ENCODE peak calls at places on chromosomes 7 and 10, in six cellular contexts. One of them, this sample, is unnamed.

GRCh38 chr10:12051241-12051640 is 8.6 kb upstream of the UPF2 start:
- DNase-seq in cardiac muscle cell: no peak
- DNase-seq in nephron progenitor cell: no peak
- DNase-seq in progenitor cell of endocrine pancreas: no peak
- DNase-seq in transverse colon: no peak
- DNase-seq in dorsolateral prefrontal cortex: no peak
- DNase-seq in this sample: no peak

GRCh38 chr10:132715791-132716680 is 69.9 kb downstream of the NKX6-2 start:
- DNase-seq in nephron progenitor cell: peak; percentile 0
- DNase-seq in cardiac muscle cell: no peak
- DNase-seq in progenitor cell of endocrine pancreas: no peak
- DNase-seq in dorsolateral prefrontal cortex: peak; percentile 49
- DNase-seq in transverse colon: no peak
- DNase-seq in this sample: no peak

GRCh38 chr10:3527144-3527543 is 257.9 kb downstream of the KLF6 start:
- DNase-seq in nephron progenitor cell: no peak
- DNase-seq in cardiac muscle cell: peak; percentile 59
- DNase-seq in dorsolateral prefrontal cortex: no peak
- DNase-seq in transverse colon: no peak
- DNase-seq in progenitor cell of endocrine pancreas: no peak
- DNase-seq in this sample: no peak

GRCh38 chr10:126302831-126303230 is 85.4 kb downstream of the ADAM12 start:
- DNase-seq in nephron progenitor cell: no peak
- DNase-seq in progenitor cell of endocrine pancreas: no peak
- DNase-seq in cardiac muscle cell: peak; percentile 28
- DNase-seq in transverse colon: no peak
- DNase-seq in dorsolateral prefrontal cortex: no peak
- DNase-seq in this sample: no peak

GRCh38 chr7:30594055-30594539 is 581 bp upstream of the GARS1 start:
- DNase-seq in progenitor cell of endocrine pancreas: peak; percentile 27
- DNase-seq in dorsolateral prefrontal cortex: peak; percentile 46
- DNase-seq in cardiac muscle cell: peak; percentile 40
- DNase-seq in nephron progenitor cell: peak; percentile 42
- DNase-seq in transverse colon: peak; percentile 49
- DNase-seq in this sample: no peak

GRCh38 chr7:30817060-30817770 is 46.0 kb downstream of the MINDY4 start:
- DNase-seq in progenitor cell of endocrine pancreas: no peak
- DNase-seq in transverse colon: no peak
- DNase-seq in cardiac muscle cell: no peak
- DNase-seq in dorsolateral prefrontal cortex: no peak
- DNase-seq in nephron progenitor cell: no peak
- DNase-seq in this sample: no peak

GRCh38 chr7:46534593-46535271 is 613.7 kb upstream of the IGFBP3 start:
- DNase-seq in nephron progenitor cell: peak; percentile 23
- DNase-seq in dorsolateral prefrontal cortex: no peak
- DNase-seq in progenitor cell of endocrine pancreas: no peak
- DNase-seq in cardiac muscle cell: peak; percentile 92
- DNase-seq in transverse colon: peak; percentile 33
- DNase-seq in this sample: no peak

GRCh38 chr10:115969591-115969990 is 303.4 kb downstream of the GFRA1 start:
- DNase-seq in transverse colon: no peak
- DNase-seq in dorsolateral prefrontal cortex: no peak
- DNase-seq in cardiac muscle cell: no peak
- DNase-seq in nephron progenitor cell: peak; percentile 13
- DNase-seq in progenitor cell of endocrine pancreas: no peak
- DNase-seq in this sample: no peak

GRCh38 chr10:114266521-114266920 is 27.5 kb downstream of the VWA2 start:
- DNase-seq in dorsolateral prefrontal cortex: no peak
- DNase-seq in transverse colon: peak; percentile 21
- DNase-seq in cardiac muscle cell: peak; percentile 75
- DNase-seq in progenitor cell of endocrine pancreas: no peak
- DNase-seq in nephron progenitor cell: no peak
- DNase-seq in this sample: no peak

GRCh38 chr10:45410489-45410806 is 36.4 kb downstream of the ALOX5 start:
- DNase-seq in cardiac muscle cell: no peak
- DNase-seq in progenitor cell of endocrine pancreas: no peak
- DNase-seq in transverse colon: no peak
- DNase-seq in nephron progenitor cell: no peak
- DNase-seq in dorsolateral prefrontal cortex: no peak
- DNase-seq in this sample: no peak

GRCh38 chr10:22554481-22555182 is 159.7 kb downstream of the PIP4K2A start:
- DNase-seq in dorsolateral prefrontal cortex: peak; percentile 67
- DNase-seq in nephron progenitor cell: peak; percentile 38
- DNase-seq in cardiac muscle cell: peak; percentile 89
- DNase-seq in transverse colon: peak; percentile 28
- DNase-seq in progenitor cell of endocrine pancreas: peak; percentile 31
- DNase-seq in this sample: peak; percentile 35

GRCh38 chr7:41136551-41136950 is 566.3 kb downstream of the INHBA start:
- DNase-seq in progenitor cell of endocrine pancreas: no peak
- DNase-seq in nephron progenitor cell: no peak
- DNase-seq in dorsolateral prefrontal cortex: no peak
- DNase-seq in transverse colon: no peak
- DNase-seq in cardiac muscle cell: no peak
- DNase-seq in this sample: no peak

GRCh38 chr10:132110713-132111112 is 45.0 kb downstream of the JAKMIP3 start:
- DNase-seq in dorsolateral prefrontal cortex: no peak
- DNase-seq in cardiac muscle cell: no peak
- DNase-seq in nephron progenitor cell: no peak
- DNase-seq in transverse colon: no peak
- DNase-seq in progenitor cell of endocrine pancreas: no peak
- DNase-seq in this sample: peak; percentile 26

GRCh38 chr10:93319855-93320254 is 162.3 kb downstream of the MYOF start:
- DNase-seq in progenitor cell of endocrine pancreas: no peak
- DNase-seq in dorsolateral prefrontal cortex: no peak
- DNase-seq in nephron progenitor cell: no peak
- DNase-seq in transverse colon: no peak
- DNase-seq in cardiac muscle cell: no peak
- DNase-seq in this sample: no peak

GRCh38 chr7:135147899-135148721 is at the start of gene TMEM140:
- DNase-seq in progenitor cell of endocrine pancreas: no peak
- DNase-seq in transverse colon: peak; percentile 75
- DNase-seq in dorsolateral prefrontal cortex: no peak
- DNase-seq in cardiac muscle cell: peak; percentile 71
- DNase-seq in nephron progenitor cell: no peak
- DNase-seq in this sample: no peak

GRCh38 chr7:1144269-1144771 is 15.7 kb downstream of the ZFAND2A start:
- DNase-seq in transverse colon: no peak
- DNase-seq in cardiac muscle cell: peak; percentile 8
- DNase-seq in nephron progenitor cell: no peak
- DNase-seq in progenitor cell of endocrine pancreas: no peak
- DNase-seq in dorsolateral prefrontal cortex: no peak
- DNase-seq in this sample: no peak

DNA sequence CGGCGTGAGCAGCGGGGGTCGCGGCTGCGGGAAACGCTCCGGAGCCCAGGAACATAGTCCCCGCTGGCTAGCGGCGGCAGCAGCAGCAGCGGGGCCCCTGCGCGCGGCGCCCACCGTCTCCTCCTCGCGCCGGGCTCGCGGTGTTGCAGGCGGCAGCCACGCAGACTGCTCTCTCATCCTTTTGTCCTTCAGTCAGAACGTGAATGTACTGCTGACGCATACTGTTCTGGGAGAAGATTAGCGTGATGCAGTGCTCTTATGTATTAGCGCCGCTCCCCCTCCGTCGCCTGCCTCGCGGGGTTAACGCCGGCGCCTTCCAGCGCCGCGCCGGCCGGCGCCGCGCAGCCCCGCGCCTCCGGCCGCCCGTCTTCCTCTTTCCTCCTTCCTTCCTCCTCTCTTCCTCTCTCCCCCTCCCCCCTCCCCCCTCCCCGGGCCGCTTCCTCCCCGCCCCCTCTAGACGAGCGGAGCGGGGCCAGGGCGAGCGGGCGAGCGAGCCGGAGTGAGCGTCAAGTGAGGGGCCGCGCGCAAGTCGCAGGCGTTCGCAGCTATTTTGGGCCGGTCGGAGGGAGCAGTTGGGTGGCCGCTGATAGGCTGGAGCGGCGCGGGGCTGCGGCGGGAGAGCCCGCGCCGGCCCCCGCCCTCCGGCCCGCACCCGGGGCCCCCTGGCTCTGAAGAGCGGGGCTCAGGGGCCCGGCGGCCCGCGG is 816 bp upstream of the LRRC4 start:
- DNase-seq in transverse colon: peak; percentile 33
- DNase-seq in dorsolateral prefrontal cortex: peak; percentile 75
- DNase-seq in nephron progenitor cell: peak; percentile 70
- DNase-seq in progenitor cell of endocrine pancreas: peak; percentile 44
- DNase-seq in cardiac muscle cell: peak; percentile 90
- DNase-seq in this sample: no peak
- TF ChIP-seq CTCF in transverse colon: no peak
- TF ChIP-seq CTCF in dorsolateral prefrontal cortex: no peak
- TF ChIP-seq CTCF in nephron progenitor cell: peak; percentile 8
- TF ChIP-seq CTCF in progenitor cell of endocrine pancreas: peak; percentile 37
- TF ChIP-seq CTCF in cardiac muscle cell: peak; percentile 35
- TF ChIP-seq CTCF in this sample: no peak

GRCh38 chr7:27329917-27330316 is 87.3 kb downstream of the EVX1 start:
- DNase-seq in cardiac muscle cell: no peak
- DNase-seq in progenitor cell of endocrine pancreas: no peak
- DNase-seq in nephron progenitor cell: no peak
- DNase-seq in dorsolateral prefrontal cortex: no peak
- DNase-seq in transverse colon: no peak
- DNase-seq in this sample: no peak
- TF ChIP-seq CTCF in cardiac muscle cell: peak; percentile 23
- TF ChIP-seq CTCF in progenitor cell of endocrine pancreas: peak; percentile 12
- TF ChIP-seq CTCF in nephron progenitor cell: peak; percentile 17
- TF ChIP-seq CTCF in dorsolateral prefrontal cortex: no peak
- TF ChIP-seq CTCF in transverse colon: peak; percentile 10
- TF ChIP-seq CTCF in this sample: no peak

GRCh38 chr7:124840435-124840834 is 74.8 kb upstream of the GPR37 start:
- DNase-seq in dorsolateral prefrontal cortex: no peak
- DNase-seq in progenitor cell of endocrine pancreas: no peak
- DNase-seq in transverse colon: no peak
- DNase-seq in nephron progenitor cell: no peak
- DNase-seq in cardiac muscle cell: peak; percentile 7
- DNase-seq in this sample: no peak
- TF ChIP-seq CTCF in dorsolateral prefrontal cortex: peak; percentile 24
- TF ChIP-seq CTCF in progenitor cell of endocrine pancreas: peak; percentile 38
- TF ChIP-seq CTCF in transverse colon: no peak
- TF ChIP-seq CTCF in nephron progenitor cell: no peak
- TF ChIP-seq CTCF in cardiac muscle cell: no peak
- TF ChIP-seq CTCF in this sample: no peak

DNA sequence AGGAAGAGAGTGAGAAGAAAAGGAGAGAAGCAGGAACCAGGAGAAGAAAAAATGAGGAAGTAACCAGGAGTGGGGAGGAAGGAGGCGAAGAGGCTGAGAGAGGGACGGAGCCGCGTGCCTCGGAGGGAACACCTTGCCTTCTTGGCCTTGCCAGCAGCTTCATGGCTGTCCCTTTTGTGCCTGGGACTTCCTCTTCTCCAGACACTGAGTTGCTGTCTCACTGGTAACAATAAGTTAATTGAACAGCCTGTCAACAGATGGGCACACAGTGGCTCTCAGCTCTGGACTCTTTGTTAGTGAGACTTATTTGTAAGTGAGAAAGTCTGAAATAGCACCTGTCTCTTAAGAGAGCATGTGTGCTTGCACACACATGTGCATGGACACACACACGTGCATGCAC is 83.2 kb downstream of the GATA3 start:
- DNase-seq in progenitor cell of endocrine pancreas: no peak
- DNase-seq in cardiac muscle cell: no peak
- DNase-seq in nephron progenitor cell: no peak
- DNase-seq in dorsolateral prefrontal cortex: no peak
- DNase-seq in transverse colon: no peak
- DNase-seq in this sample: no peak
- TF ChIP-seq CTCF in progenitor cell of endocrine pancreas: no peak
- TF ChIP-seq CTCF in cardiac muscle cell: no peak
- TF ChIP-seq CTCF in nephron progenitor cell: no peak
- TF ChIP-seq CTCF in dorsolateral prefrontal cortex: no peak
- TF ChIP-seq CTCF in transverse colon: no peak
- TF ChIP-seq CTCF in this sample: no peak

DNA sequence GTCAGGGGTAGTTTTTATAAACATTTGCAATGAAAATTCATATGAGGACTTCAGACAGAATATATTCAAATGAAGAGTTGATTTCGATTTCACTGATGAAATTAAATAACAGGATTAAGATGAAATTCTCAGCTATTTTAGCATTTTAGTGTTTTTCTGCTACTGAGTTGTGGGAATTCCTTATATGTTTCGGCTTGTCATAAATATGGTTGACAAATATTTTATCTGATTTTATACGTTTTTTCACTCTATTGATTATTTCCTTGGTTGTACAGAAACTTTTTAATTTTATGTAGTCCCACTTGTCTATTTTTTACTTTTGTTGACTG is 14.6 kb upstream of the NME8 start:
- DNase-seq in cardiac muscle cell: no peak
- DNase-seq in progenitor cell of endocrine pancreas: no peak
- DNase-seq in transverse colon: no peak
- DNase-seq in nephron progenitor cell: no peak
- DNase-seq in dorsolateral prefrontal cortex: no peak
- DNase-seq in this sample: no peak
- TF ChIP-seq CTCF in cardiac muscle cell: no peak
- TF ChIP-seq CTCF in progenitor cell of endocrine pancreas: no peak
- TF ChIP-seq CTCF in transverse colon: no peak
- TF ChIP-seq CTCF in nephron progenitor cell: no peak
- TF ChIP-seq CTCF in dorsolateral prefrontal cortex: peak; percentile 7
- TF ChIP-seq CTCF in this sample: peak; percentile 26